ENCODE peak calls at places on chromosome 1, in seven cellular contexts. One of them, this sample, is unnamed.

GRCh38 chr1:212260557-212261342 is 24.5 kb upstream of the PPP2R5A start:
- DNase-seq in colonic mucosa: no peak
- DNase-seq in AG09309: no peak
- DNase-seq in Calu3: peak
- DNase-seq in GM06990: no peak
- DNase-seq in endothelial cell: no peak
- DNase-seq in mammary epithelial cell: peak
- DNase-seq in this sample: no peak

GRCh38 chr1:225460737-225461532 is 33.1 kb upstream of the LBR start:
- DNase-seq in colonic mucosa: no peak
- DNase-seq in AG09309: no peak
- DNase-seq in Calu3: no peak
- DNase-seq in GM06990: no peak
- DNase-seq in endothelial cell: no peak
- DNase-seq in mammary epithelial cell: no peak
- DNase-seq in this sample: no peak

GRCh38 chr1:234746798-234747196 is 136.8 kb upstream of the IRF2BP2 start:
- DNase-seq in colonic mucosa: no peak
- DNase-seq in AG09309: no peak
- DNase-seq in Calu3: peak
- DNase-seq in GM06990: no peak
- DNase-seq in endothelial cell: no peak
- DNase-seq in mammary epithelial cell: peak
- DNase-seq in this sample: no peak

GRCh38 chr1:203089651-203090045 is 3.8 kb upstream of the MYOG start:
- DNase-seq in colonic mucosa: no peak
- DNase-seq in AG09309: no peak
- DNase-seq in Calu3: no peak
- DNase-seq in GM06990: no peak
- DNase-seq in endothelial cell: no peak
- DNase-seq in mammary epithelial cell: no peak
- DNase-seq in this sample: no peak

GRCh38 chr1:153565529-153566374 is at the start of gene S100A2:
- DNase-seq in colonic mucosa: peak
- DNase-seq in AG09309: peak
- DNase-seq in Calu3: peak
- DNase-seq in GM06990: peak
- DNase-seq in endothelial cell: no peak
- DNase-seq in mammary epithelial cell: peak
- DNase-seq in this sample: peak

GRCh38 chr1:153957744-153958110 is 685 bp downstream of the CRTC2 start:
- DNase-seq in colonic mucosa: peak
- DNase-seq in AG09309: no peak
- DNase-seq in Calu3: no peak
- DNase-seq in GM06990: no peak
- DNase-seq in endothelial cell: no peak
- DNase-seq in mammary epithelial cell: peak
- DNase-seq in this sample: peak

GRCh38 chr1:144551107-144551542 is 41.6 kb upstream of the PPIAL4F start:
- DNase-seq in colonic mucosa: no peak
- DNase-seq in AG09309: no peak
- DNase-seq in Calu3: no peak
- DNase-seq in GM06990: peak
- DNase-seq in endothelial cell: no peak
- DNase-seq in mammary epithelial cell: no peak
- DNase-seq in this sample: no peak

GRCh38 chr1:69657976-69658375 is 90.3 kb downstream of the LRRC7 start:
- DNase-seq in colonic mucosa: no peak
- DNase-seq in AG09309: no peak
- DNase-seq in Calu3: no peak
- DNase-seq in GM06990: no peak
- DNase-seq in endothelial cell: no peak
- DNase-seq in mammary epithelial cell: no peak
- DNase-seq in this sample: no peak

GRCh38 chr1:26844389-26844788 is 17.9 kb downstream of the ZDHHC18 start:
- DNase-seq in colonic mucosa: no peak
- DNase-seq in AG09309: no peak
- DNase-seq in Calu3: no peak
- DNase-seq in GM06990: no peak
- DNase-seq in endothelial cell: no peak
- DNase-seq in mammary epithelial cell: no peak
- DNase-seq in this sample: no peak

GRCh38 chr1:58781541-58782307 is 2.1 kb downstream of the JUN start:
- DNase-seq in colonic mucosa: peak
- DNase-seq in AG09309: no peak
- DNase-seq in Calu3: peak
- DNase-seq in GM06990: peak
- DNase-seq in endothelial cell: peak
- DNase-seq in mammary epithelial cell: peak
- DNase-seq in this sample: peak
- TF ChIP-seq CTCF in colonic mucosa: peak
- TF ChIP-seq CTCF in AG09309: peak
- TF ChIP-seq CTCF in Calu3: peak
- TF ChIP-seq CTCF in GM06990: peak
- TF ChIP-seq CTCF in endothelial cell: peak
- TF ChIP-seq CTCF in mammary epithelial cell: no peak
- TF ChIP-seq CTCF in this sample: peak

GRCh38 chr1:33147997-33148314 is 33.9 kb downstream of the TRIM62 start:
- DNase-seq in colonic mucosa: no peak
- DNase-seq in AG09309: no peak
- DNase-seq in Calu3: peak
- DNase-seq in GM06990: no peak
- DNase-seq in endothelial cell: no peak
- DNase-seq in mammary epithelial cell: no peak
- DNase-seq in this sample: no peak
- TF ChIP-seq CTCF in colonic mucosa: no peak
- TF ChIP-seq CTCF in AG09309: peak
- TF ChIP-seq CTCF in Calu3: no peak
- TF ChIP-seq CTCF in GM06990: peak
- TF ChIP-seq CTCF in endothelial cell: peak
- TF ChIP-seq CTCF in mammary epithelial cell: peak
- TF ChIP-seq CTCF in this sample: peak

GRCh38 chr1:89610457-89610991 is 22.4 kb upstream of the LRRC8C start:
- DNase-seq in colonic mucosa: no peak
- DNase-seq in AG09309: no peak
- DNase-seq in Calu3: no peak
- DNase-seq in GM06990: no peak
- DNase-seq in endothelial cell: no peak
- DNase-seq in mammary epithelial cell: no peak
- DNase-seq in this sample: no peak

GRCh38 chr1:89608627-89609338 is 24.1 kb upstream of the LRRC8C start:
- DNase-seq in colonic mucosa: no peak
- DNase-seq in AG09309: no peak
- DNase-seq in Calu3: no peak
- DNase-seq in GM06990: no peak
- DNase-seq in endothelial cell: no peak
- DNase-seq in mammary epithelial cell: peak
- DNase-seq in this sample: no peak

GRCh38 chr1:89607888-89608626 is 24.9 kb upstream of the LRRC8C start:
- DNase-seq in colonic mucosa: no peak
- DNase-seq in AG09309: no peak
- DNase-seq in Calu3: no peak
- DNase-seq in GM06990: no peak
- DNase-seq in endothelial cell: no peak
- DNase-seq in mammary epithelial cell: peak
- DNase-seq in this sample: no peak

GRCh38 chr1:89609781-89610456 is 23.0 kb upstream of the LRRC8C start:
- DNase-seq in colonic mucosa: no peak
- DNase-seq in AG09309: no peak
- DNase-seq in Calu3: no peak
- DNase-seq in GM06990: no peak
- DNase-seq in endothelial cell: no peak
- DNase-seq in mammary epithelial cell: no peak
- DNase-seq in this sample: no peak

DNA sequence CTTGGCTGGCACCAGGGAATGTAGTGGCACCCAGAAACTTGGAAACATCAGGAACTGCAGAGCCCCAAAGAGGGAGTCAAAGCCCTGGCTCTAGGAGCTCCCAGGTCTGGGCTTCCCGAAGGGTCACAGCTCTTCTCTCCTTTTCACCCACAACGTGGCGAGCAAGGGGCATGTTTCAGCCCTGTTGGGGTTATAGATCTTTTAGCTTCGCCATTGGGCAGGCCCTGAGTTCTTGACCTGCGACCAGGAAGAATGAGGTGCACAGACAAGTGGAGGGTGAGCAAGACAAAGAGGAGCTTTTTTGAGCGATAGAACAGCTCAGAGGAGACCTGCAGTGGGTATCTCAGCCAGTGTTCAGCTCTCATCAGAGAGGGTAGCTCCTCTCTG is 23.6 kb upstream of the LRRC8C start:
- DNase-seq in colonic mucosa: no peak
- DNase-seq in AG09309: no peak
- DNase-seq in Calu3: no peak
- DNase-seq in GM06990: no peak
- DNase-seq in endothelial cell: no peak
- DNase-seq in mammary epithelial cell: no peak
- DNase-seq in this sample: no peak
- TF ChIP-seq CTCF in colonic mucosa: no peak
- TF ChIP-seq CTCF in AG09309: no peak
- TF ChIP-seq CTCF in Calu3: no peak
- TF ChIP-seq CTCF in GM06990: no peak
- TF ChIP-seq CTCF in endothelial cell: no peak
- TF ChIP-seq CTCF in mammary epithelial cell: no peak
- TF ChIP-seq CTCF in this sample: no peak

DNA sequence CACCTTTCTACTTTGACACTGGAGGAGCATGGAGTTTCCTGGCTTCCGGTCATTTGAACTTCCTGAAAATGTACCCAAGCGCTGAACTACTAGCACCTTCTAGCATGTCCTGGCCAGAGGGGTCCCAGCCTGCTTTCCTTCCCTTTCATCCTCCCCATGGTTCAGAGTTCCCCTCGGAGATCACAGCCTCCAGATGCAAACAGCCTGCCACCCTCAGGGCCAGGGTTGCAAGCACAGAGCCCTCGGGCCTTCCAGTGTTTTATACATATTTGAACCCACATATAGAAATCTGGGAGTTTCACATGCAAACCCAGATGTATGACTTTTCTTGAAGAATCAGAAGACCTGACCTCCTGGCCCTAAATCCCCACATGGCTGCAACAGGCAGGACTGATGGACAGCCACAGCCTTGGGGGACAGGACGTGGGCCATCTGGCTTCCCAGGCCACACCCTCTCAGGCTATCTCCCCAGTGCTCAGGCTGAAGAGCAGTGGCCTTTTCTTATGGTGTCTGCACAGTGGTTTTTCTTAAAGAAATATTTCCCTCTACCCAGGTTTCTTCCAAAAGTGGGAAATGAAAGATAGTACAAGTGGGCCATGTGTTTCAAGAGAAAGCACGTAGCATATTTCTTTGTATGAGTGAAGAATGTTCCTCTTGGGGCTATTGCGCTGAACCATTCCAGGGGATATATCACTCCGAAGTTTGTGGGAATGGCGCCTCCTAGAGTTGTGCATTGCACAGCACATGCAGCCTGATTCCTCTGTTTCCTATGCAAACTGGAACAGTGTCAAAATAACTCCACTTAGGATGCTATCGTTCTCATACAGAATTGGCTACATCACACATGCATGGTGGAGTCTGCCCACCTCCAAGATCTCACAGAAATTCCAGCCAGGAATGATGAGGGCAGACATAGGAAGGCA is 232.0 kb upstream of the VAMP3 start:
- DNase-seq in colonic mucosa: no peak
- DNase-seq in AG09309: no peak
- DNase-seq in Calu3: no peak
- DNase-seq in GM06990: no peak
- DNase-seq in endothelial cell: no peak
- DNase-seq in mammary epithelial cell: no peak
- DNase-seq in this sample: no peak
- TF ChIP-seq CTCF in colonic mucosa: no peak
- TF ChIP-seq CTCF in AG09309: no peak
- TF ChIP-seq CTCF in Calu3: no peak
- TF ChIP-seq CTCF in GM06990: no peak
- TF ChIP-seq CTCF in endothelial cell: no peak
- TF ChIP-seq CTCF in mammary epithelial cell: no peak
- TF ChIP-seq CTCF in this sample: peak

GRCh38 chr1:22729921-22730320 is 19.3 kb downstream of the EPHB2 start:
- DNase-seq in colonic mucosa: no peak
- DNase-seq in AG09309: no peak
- DNase-seq in Calu3: no peak
- DNase-seq in GM06990: no peak
- DNase-seq in endothelial cell: no peak
- DNase-seq in mammary epithelial cell: no peak
- DNase-seq in this sample: no peak

GRCh38 chr1:22728751-22729399 is 18.2 kb downstream of the EPHB2 start:
- DNase-seq in colonic mucosa: no peak
- DNase-seq in AG09309: no peak
- DNase-seq in Calu3: no peak
- DNase-seq in GM06990: no peak
- DNase-seq in endothelial cell: no peak
- DNase-seq in mammary epithelial cell: no peak
- DNase-seq in this sample: no peak

GRCh38 chr1:22729400-22729773 is 18.7 kb downstream of the EPHB2 start:
- DNase-seq in colonic mucosa: no peak
- DNase-seq in AG09309: no peak
- DNase-seq in Calu3: no peak
- DNase-seq in GM06990: no peak
- DNase-seq in endothelial cell: no peak
- DNase-seq in mammary epithelial cell: no peak
- DNase-seq in this sample: no peak

GRCh38 chr1:22733643-22734042 is 23.0 kb downstream of the EPHB2 start:
- DNase-seq in colonic mucosa: no peak
- DNase-seq in AG09309: no peak
- DNase-seq in Calu3: no peak
- DNase-seq in GM06990: no peak
- DNase-seq in endothelial cell: no peak
- DNase-seq in mammary epithelial cell: no peak
- DNase-seq in this sample: no peak

DNA sequence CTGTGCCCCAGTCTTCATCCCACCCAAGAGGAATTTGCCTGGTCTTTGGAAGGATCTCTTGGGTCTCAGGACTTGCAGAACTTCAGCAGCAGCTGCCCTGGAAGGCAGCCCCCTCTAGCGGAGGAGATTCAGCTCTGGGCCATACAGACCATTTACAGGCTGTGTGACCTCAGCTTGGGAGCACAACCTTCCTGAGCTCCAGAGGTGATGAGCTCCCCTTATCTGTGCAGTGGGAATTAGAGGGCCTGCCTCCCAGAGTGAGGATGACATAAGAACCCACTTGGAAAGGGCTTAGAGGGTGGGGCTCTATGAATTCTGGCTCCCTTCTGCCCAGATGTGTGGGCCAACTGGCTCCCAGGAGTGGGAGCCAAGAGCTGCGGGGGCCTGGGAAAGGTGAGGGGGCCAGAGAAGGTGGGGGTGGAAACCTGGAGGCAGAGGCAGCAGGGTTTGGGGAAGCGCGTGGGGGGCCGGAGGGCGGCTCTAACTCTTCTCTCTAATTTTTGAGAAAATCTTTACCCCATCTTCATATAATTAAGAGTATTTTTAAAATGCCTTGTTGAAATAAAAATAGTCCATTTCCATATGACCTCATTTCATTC is 21.4 kb downstream of the EPHB2 start:
- DNase-seq in colonic mucosa: peak
- DNase-seq in AG09309: no peak
- DNase-seq in Calu3: no peak
- DNase-seq in GM06990: no peak
- DNase-seq in endothelial cell: peak
- DNase-seq in mammary epithelial cell: no peak
- DNase-seq in this sample: no peak
- TF ChIP-seq CTCF in colonic mucosa: no peak
- TF ChIP-seq CTCF in AG09309: peak
- TF ChIP-seq CTCF in Calu3: no peak
- TF ChIP-seq CTCF in GM06990: peak
- TF ChIP-seq CTCF in endothelial cell: no peak
- TF ChIP-seq CTCF in mammary epithelial cell: no peak
- TF ChIP-seq CTCF in this sample: no peak

GRCh38 chr1:216310776-216311175 is 112.5 kb downstream of the USH2A start:
- DNase-seq in colonic mucosa: peak
- DNase-seq in AG09309: no peak
- DNase-seq in Calu3: peak
- DNase-seq in GM06990: no peak
- DNase-seq in endothelial cell: peak
- DNase-seq in mammary epithelial cell: peak
- DNase-seq in this sample: peak
- TF ChIP-seq CTCF in colonic mucosa: peak
- TF ChIP-seq CTCF in AG09309: peak
- TF ChIP-seq CTCF in Calu3: peak
- TF ChIP-seq CTCF in GM06990: peak
- TF ChIP-seq CTCF in endothelial cell: peak
- TF ChIP-seq CTCF in mammary epithelial cell: peak
- TF ChIP-seq CTCF in this sample: peak